ENCODE peak calls at places on chromosomes 7 and 10, in six cellular contexts. D, G, S, N, Q and U are unnamed samples.

GRCh38 chr7:154783281-154783909 is 219.5 kb downstream of the PAXIP1 start:
- DNase-seq in S (no peak), Q (no peak), D (no peak), G (no peak), N (no peak), U (no peak)

GRCh38 chr7:143205560-143206293 is 16.1 kb upstream of the TAS2R40 start:
- DNase-seq in N (no peak), Q (no peak), D (no peak), G (no peak), S (peak), U (peak)

GRCh38 chr10:73886625-73887024 is 12.3 kb upstream of the CAMK2G start:
- DNase-seq in N (no peak), G (no peak), S (no peak), D (no peak), Q (no peak), U (no peak)

GRCh38 chr10:131996508-131997365 is 15.0 kb upstream of the BNIP3 start:
- DNase-seq in Q (no peak), D (no peak), G (no peak), N (no peak), S (no peak), U (no peak)

GRCh38 chr7:121447939-121448338 is 51.8 kb upstream of the FAM3C start:
- DNase-seq in D (no peak), G (no peak), N (no peak), S (no peak), Q (no peak), U (no peak)

GRCh38 chr7:39130740-39131538 is 153.2 kb downstream of the POU6F2 start:
- DNase-seq in S (no peak), G (no peak), D (no peak), N (no peak), Q (no peak), U (no peak)

GRCh38 chr10:108327706-108328105 is 1163.2 kb upstream of the SORCS1 start:
- DNase-seq in S (no peak), N (no peak), Q (no peak), D (no peak), G (no peak), U (no peak)

GRCh38 chr10:74599676-74600075 is 226.7 kb upstream of the KAT6B start:
- DNase-seq in S (no peak), N (no peak), Q (no peak), D (no peak), G (no peak), U (no peak)

GRCh38 chr7:45461014-45461413 is 113.2 kb upstream of the ADCY1 start:
- DNase-seq in S (no peak), Q (no peak), D (no peak), N (no peak), G (no peak), U (no peak)

GRCh38 chr7:151744656-151745055 is 132.3 kb downstream of the PRKAG2 start:
- DNase-seq in G (no peak), S (no peak), Q (no peak), D (no peak), N (no peak), U (no peak)

GRCh38 chr7:151745706-151746105 is 131.2 kb downstream of the PRKAG2 start:
- DNase-seq in S (no peak), Q (no peak), D (no peak), G (no peak), N (no peak), U (no peak)

GRCh38 chr7:151744051-151744580 is 132.8 kb downstream of the PRKAG2 start:
- DNase-seq in S (no peak), Q (no peak), G (no peak), D (no peak), N (no peak), U (no peak)

GRCh38 chr7:151743481-151743983 is 133.4 kb downstream of the PRKAG2 start:
- DNase-seq in N (no peak), S (no peak), D (no peak), Q (no peak), G (no peak), U (no peak)

GRCh38 chr7:151745090-151745638 is 131.8 kb downstream of the PRKAG2 start:
- DNase-seq in D (no peak), Q (peak), G (no peak), N (peak), S (no peak), U (no peak)
- TF ChIP-seq POLR2A in D (no peak), Q (peak), G (no peak), N (no peak), S (no peak), U (no peak)

GRCh38 chr10:79029478-79030390 is 39.0 kb upstream of the ZMIZ1 start:
- DNase-seq in Q (no peak), G (no peak), N (no peak), D (no peak), S (no peak), U (no peak)
- TF ChIP-seq POLR2AphosphoS5 in Q (no peak), G (no peak), N (no peak), D (no peak), S (no peak), U (no peak)

GRCh38 chr7:100865971-100866720 is 1.0 kb upstream of the TRIP6 start:
- DNase-seq in Q (no peak), G (no peak), S (no peak), N (no peak), D (no peak), U (no peak)
- TF ChIP-seq TAF1 in Q (no peak), G (no peak), S (no peak), N (no peak), D (no peak), U (no peak)

GRCh38 chr10:17229016-17229716 is 1.1 kb downstream of the VIM start:
- DNase-seq in S (no peak), Q (no peak), N (peak), G (no peak), D (peak), U (no peak)
- TF ChIP-seq POLR2A in S (peak), Q (no peak), N (peak), G (no peak), D (peak), U (peak)

GRCh38 chr7:150973571-150974451 is 4.3 kb downstream of the KCNH2 start:
- DNase-seq in G (no peak), S (no peak), Q (no peak), D (no peak), N (no peak), U (no peak)
- TF ChIP-seq POLR2AphosphoS5 in G (no peak), S (no peak), Q (no peak), D (no peak), N (no peak), U (no peak)

GRCh38 chr10:24344279-24344678 is 135.3 kb downstream of the KIAA1217 start:
- DNase-seq in G (no peak), S (no peak), N (no peak), D (no peak), Q (peak), U (no peak)
- TF ChIP-seq TAF1 in G (no peak), S (no peak), N (no peak), D (no peak), Q (no peak), U (no peak)

GRCh38 chr7:94655884-94656657 is at the start of gene SGCE:
- DNase-seq in N (peak), G (peak), Q (peak), S (peak), D (no peak), U (peak)
- TF ChIP-seq POLR2A in N (no peak), G (peak), Q (peak), S (peak), D (peak), U (peak)

GRCh38 chr10:122086416-122087240 is 97.7 kb downstream of the TACC2 start:
- DNase-seq in Q (no peak), S (no peak), D (no peak), G (no peak), N (no peak), U (no peak)

GRCh38 chr10:122091722-122092121 is 102.8 kb downstream of the TACC2 start:
- DNase-seq in N (no peak), S (no peak), G (no peak), D (no peak), Q (no peak), U (no peak)

GRCh38 chr10:122085423-122085911 is 96.5 kb downstream of the TACC2 start:
- DNase-seq in N (no peak), Q (no peak), D (no peak), G (no peak), S (no peak), U (no peak)

GRCh38 chr10:122087436-122087835 is 98.5 kb downstream of the TACC2 start:
- DNase-seq in N (no peak), D (no peak), Q (no peak), G (no peak), S (no peak), U (no peak)

GRCh38 chr10:122089343-122090015 is 100.5 kb downstream of the TACC2 start:
- DNase-seq in S (no peak), Q (peak), G (no peak), N (no peak), D (no peak), U (no peak)
- TF ChIP-seq POLR2AphosphoS5 in S (no peak), Q (no peak), G (no peak), N (no peak), D (no peak), U (no peak)